ENCODE peak calls at places on chromosomes 13 and 19, in four cellular contexts. One of them, this sample, is unnamed.

GRCh38 chr13:65746522-65746921 is 1483.6 kb downstream of the PCDH9 start:
- DNase-seq in fibroblast of lung: no peak
- DNase-seq in brain microvascular endothelial cell: no peak
- DNase-seq in CD8-positive, alpha-beta memory T cell: no peak
- DNase-seq in this sample: no peak

GRCh38 chr19:41530761-41531301 is 45.1 kb upstream of the CEACAM21 start:
- DNase-seq in brain microvascular endothelial cell: no peak
- DNase-seq in CD8-positive, alpha-beta memory T cell: no peak
- DNase-seq in fibroblast of lung: no peak
- DNase-seq in this sample: no peak

GRCh38 chr19:52638601-52639000 is 446 bp upstream of the ZNF83 start:
- DNase-seq in brain microvascular endothelial cell: peak
- DNase-seq in CD8-positive, alpha-beta memory T cell: no peak
- DNase-seq in fibroblast of lung: peak
- DNase-seq in this sample: no peak

GRCh38 chr13:52851153-52851962 is 2.9 kb upstream of the PCDH8 start:
- DNase-seq in fibroblast of lung: peak
- DNase-seq in CD8-positive, alpha-beta memory T cell: no peak
- DNase-seq in brain microvascular endothelial cell: no peak
- DNase-seq in this sample: no peak

GRCh38 chr13:77038907-77039470 is 12.0 kb upstream of the FBXL3 start:
- DNase-seq in fibroblast of lung: no peak
- DNase-seq in CD8-positive, alpha-beta memory T cell: no peak
- DNase-seq in brain microvascular endothelial cell: no peak
- DNase-seq in this sample: no peak

GRCh38 chr13:76600086-76600485 is 286.1 kb downstream of the KCTD12 start:
- DNase-seq in brain microvascular endothelial cell: peak
- DNase-seq in CD8-positive, alpha-beta memory T cell: no peak
- DNase-seq in fibroblast of lung: no peak
- DNase-seq in this sample: no peak

GRCh38 chr19:58554494-58555368 is at the start of gene CHMP2A:
- DNase-seq in CD8-positive, alpha-beta memory T cell: peak
- DNase-seq in brain microvascular endothelial cell: peak
- DNase-seq in fibroblast of lung: peak
- DNase-seq in this sample: no peak

GRCh38 chr19:28324275-28325060 is 888.5 kb downstream of the UQCRFS1 start:
- DNase-seq in CD8-positive, alpha-beta memory T cell: no peak
- DNase-seq in fibroblast of lung: no peak
- DNase-seq in brain microvascular endothelial cell: no peak
- DNase-seq in this sample: no peak

GRCh38 chr19:2575734-2576481 is 100.0 kb downstream of the GADD45B start:
- DNase-seq in fibroblast of lung: no peak
- DNase-seq in CD8-positive, alpha-beta memory T cell: no peak
- DNase-seq in brain microvascular endothelial cell: peak
- DNase-seq in this sample: no peak

GRCh38 chr19:19306191-19306590 is 14.1 kb downstream of the SUGP1 start:
- DNase-seq in fibroblast of lung: no peak
- DNase-seq in CD8-positive, alpha-beta memory T cell: no peak
- DNase-seq in brain microvascular endothelial cell: no peak
- DNase-seq in this sample: no peak

GRCh38 chr13:89925107-89925506 is 1422.4 kb upstream of the MIR17HG start:
- DNase-seq in brain microvascular endothelial cell: no peak
- DNase-seq in fibroblast of lung: peak
- DNase-seq in CD8-positive, alpha-beta memory T cell: no peak
- DNase-seq in this sample: no peak

GRCh38 chr13:98371624-98372023 is 194.6 kb upstream of the RNF113B start:
- DNase-seq in CD8-positive, alpha-beta memory T cell: no peak
- DNase-seq in fibroblast of lung: no peak
- DNase-seq in brain microvascular endothelial cell: no peak
- DNase-seq in this sample: no peak

GRCh38 chr19:48543121-48543710 is 8.8 kb upstream of the SULT2B1 start:
- DNase-seq in brain microvascular endothelial cell: peak
- DNase-seq in CD8-positive, alpha-beta memory T cell: no peak
- DNase-seq in fibroblast of lung: peak
- DNase-seq in this sample: no peak

GRCh38 chr13:113327391-113327765 is 30.3 kb downstream of the LAMP1 start:
- DNase-seq in CD8-positive, alpha-beta memory T cell: no peak
- DNase-seq in fibroblast of lung: no peak
- DNase-seq in brain microvascular endothelial cell: no peak
- DNase-seq in this sample: no peak

GRCh38 chr19:36331353-36332228 is 47.4 kb downstream of the ZFP14 start:
- DNase-seq in brain microvascular endothelial cell: peak
- DNase-seq in fibroblast of lung: peak
- DNase-seq in CD8-positive, alpha-beta memory T cell: peak
- DNase-seq in this sample: peak

GRCh38 chr13:64855506-64855905 is 2374.6 kb downstream of the PCDH9 start:
- DNase-seq in fibroblast of lung: peak
- DNase-seq in brain microvascular endothelial cell: peak
- DNase-seq in CD8-positive, alpha-beta memory T cell: no peak
- DNase-seq in this sample: no peak

GRCh38 chr13:49586717-49587116 is 1.4 kb upstream of the RCBTB1 start:
- DNase-seq in CD8-positive, alpha-beta memory T cell: no peak
- DNase-seq in fibroblast of lung: no peak
- DNase-seq in brain microvascular endothelial cell: no peak
- DNase-seq in this sample: no peak
- H3K27ac ChIP-seq in CD8-positive, alpha-beta memory T cell: no peak
- H3K27ac ChIP-seq in fibroblast of lung: no peak
- H3K27ac ChIP-seq in brain microvascular endothelial cell: peak
- H3K27ac ChIP-seq in this sample: peak

DNA sequence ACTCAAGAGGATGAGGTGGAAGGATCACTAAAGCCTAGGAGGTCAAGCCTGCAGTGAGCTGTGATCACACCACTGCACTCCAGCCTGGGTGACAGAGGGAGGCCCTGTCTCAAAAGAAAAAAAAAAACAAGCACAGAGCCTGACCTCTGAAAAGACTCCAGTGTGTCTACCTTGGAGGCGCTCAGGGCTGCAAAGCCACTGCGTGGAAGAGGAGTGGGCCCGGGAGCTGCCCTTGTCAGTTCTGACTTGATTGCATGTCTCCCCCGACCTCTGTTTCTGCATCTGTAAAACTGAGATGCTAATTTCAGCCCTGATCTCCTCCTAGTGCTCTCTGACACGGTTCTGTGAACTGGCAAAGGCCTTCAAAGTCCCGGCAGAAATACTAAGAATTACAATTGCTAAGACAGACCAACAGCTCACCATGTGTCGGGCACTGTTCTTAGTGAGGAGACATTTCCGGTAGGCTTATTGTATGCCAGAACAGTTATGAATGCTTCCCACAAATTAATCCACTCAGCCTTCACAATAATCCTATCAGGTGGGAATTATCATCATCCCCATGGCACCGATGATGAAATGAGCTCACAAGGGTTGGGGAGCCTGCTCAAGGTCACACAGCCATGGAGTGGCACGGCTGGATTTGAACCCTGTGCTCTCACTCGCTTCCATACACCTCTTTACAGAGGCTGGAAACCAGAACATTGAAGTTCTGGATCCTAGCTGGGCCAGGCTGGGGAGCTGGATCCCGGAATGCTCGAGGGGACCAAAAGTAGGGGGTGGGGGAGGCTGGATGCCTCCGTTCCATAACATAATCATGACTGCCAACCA is 3.5 kb downstream of the AKT2 start:
- DNase-seq in CD8-positive, alpha-beta memory T cell: no peak
- DNase-seq in fibroblast of lung: no peak
- DNase-seq in brain microvascular endothelial cell: no peak
- DNase-seq in this sample: no peak
- H3K27ac ChIP-seq in CD8-positive, alpha-beta memory T cell: no peak
- H3K27ac ChIP-seq in fibroblast of lung: no peak
- H3K27ac ChIP-seq in brain microvascular endothelial cell: no peak
- H3K27ac ChIP-seq in this sample: peak

GRCh38 chr19:30087381-30088138 is 145.5 kb downstream of the URI1 start:
- DNase-seq in fibroblast of lung: no peak
- DNase-seq in CD8-positive, alpha-beta memory T cell: no peak
- DNase-seq in brain microvascular endothelial cell: no peak
- DNase-seq in this sample: no peak
- H3K27ac ChIP-seq in fibroblast of lung: no peak
- H3K27ac ChIP-seq in CD8-positive, alpha-beta memory T cell: no peak
- H3K27ac ChIP-seq in brain microvascular endothelial cell: no peak
- H3K27ac ChIP-seq in this sample: no peak

GRCh38 chr19:30481823-30482222 is 109.6 kb downstream of the ZNF536 start:
- DNase-seq in fibroblast of lung: no peak
- DNase-seq in CD8-positive, alpha-beta memory T cell: no peak
- DNase-seq in brain microvascular endothelial cell: no peak
- DNase-seq in this sample: no peak
- H3K27ac ChIP-seq in fibroblast of lung: no peak
- H3K27ac ChIP-seq in CD8-positive, alpha-beta memory T cell: no peak
- H3K27ac ChIP-seq in brain microvascular endothelial cell: no peak
- H3K27ac ChIP-seq in this sample: no peak

GRCh38 chr13:31199849-31200635 is at the start of gene B3GLCT:
- DNase-seq in fibroblast of lung: peak
- DNase-seq in brain microvascular endothelial cell: peak
- DNase-seq in CD8-positive, alpha-beta memory T cell: peak
- DNase-seq in this sample: peak

GRCh38 chr13:31198524-31198923 is 1.3 kb upstream of the B3GLCT start:
- DNase-seq in brain microvascular endothelial cell: no peak
- DNase-seq in fibroblast of lung: no peak
- DNase-seq in CD8-positive, alpha-beta memory T cell: no peak
- DNase-seq in this sample: no peak

GRCh38 chr13:31201341-31202024 is 1.7 kb downstream of the B3GLCT start:
- DNase-seq in CD8-positive, alpha-beta memory T cell: no peak
- DNase-seq in fibroblast of lung: peak
- DNase-seq in brain microvascular endothelial cell: peak
- DNase-seq in this sample: no peak

GRCh38 chr13:31200636-31200970 is 828 bp downstream of the B3GLCT start:
- DNase-seq in CD8-positive, alpha-beta memory T cell: peak
- DNase-seq in brain microvascular endothelial cell: peak
- DNase-seq in fibroblast of lung: peak
- DNase-seq in this sample: no peak

DNA sequence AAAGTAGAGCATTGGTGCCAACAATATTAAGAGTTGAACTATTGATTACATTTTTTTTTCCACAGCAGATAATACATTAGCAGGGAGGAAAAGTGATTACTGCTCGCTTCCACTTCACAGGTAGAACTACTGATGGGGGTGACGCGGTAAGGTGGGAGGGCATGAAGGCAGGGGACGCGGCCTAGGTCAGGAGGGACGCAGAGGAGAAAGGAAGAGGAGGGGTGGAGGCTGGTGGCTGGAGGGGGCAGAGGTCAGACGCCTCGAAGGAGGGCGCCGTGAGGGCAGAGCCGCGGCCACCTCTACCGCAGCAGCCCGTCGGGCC is 287 bp upstream of the B3GLCT start:
- DNase-seq in brain microvascular endothelial cell: no peak
- DNase-seq in fibroblast of lung: no peak
- DNase-seq in CD8-positive, alpha-beta memory T cell: no peak
- DNase-seq in this sample: no peak
- H3K27ac ChIP-seq in brain microvascular endothelial cell: peak
- H3K27ac ChIP-seq in fibroblast of lung: no peak
- H3K27ac ChIP-seq in CD8-positive, alpha-beta memory T cell: peak
- H3K27ac ChIP-seq in this sample: peak

DNA sequence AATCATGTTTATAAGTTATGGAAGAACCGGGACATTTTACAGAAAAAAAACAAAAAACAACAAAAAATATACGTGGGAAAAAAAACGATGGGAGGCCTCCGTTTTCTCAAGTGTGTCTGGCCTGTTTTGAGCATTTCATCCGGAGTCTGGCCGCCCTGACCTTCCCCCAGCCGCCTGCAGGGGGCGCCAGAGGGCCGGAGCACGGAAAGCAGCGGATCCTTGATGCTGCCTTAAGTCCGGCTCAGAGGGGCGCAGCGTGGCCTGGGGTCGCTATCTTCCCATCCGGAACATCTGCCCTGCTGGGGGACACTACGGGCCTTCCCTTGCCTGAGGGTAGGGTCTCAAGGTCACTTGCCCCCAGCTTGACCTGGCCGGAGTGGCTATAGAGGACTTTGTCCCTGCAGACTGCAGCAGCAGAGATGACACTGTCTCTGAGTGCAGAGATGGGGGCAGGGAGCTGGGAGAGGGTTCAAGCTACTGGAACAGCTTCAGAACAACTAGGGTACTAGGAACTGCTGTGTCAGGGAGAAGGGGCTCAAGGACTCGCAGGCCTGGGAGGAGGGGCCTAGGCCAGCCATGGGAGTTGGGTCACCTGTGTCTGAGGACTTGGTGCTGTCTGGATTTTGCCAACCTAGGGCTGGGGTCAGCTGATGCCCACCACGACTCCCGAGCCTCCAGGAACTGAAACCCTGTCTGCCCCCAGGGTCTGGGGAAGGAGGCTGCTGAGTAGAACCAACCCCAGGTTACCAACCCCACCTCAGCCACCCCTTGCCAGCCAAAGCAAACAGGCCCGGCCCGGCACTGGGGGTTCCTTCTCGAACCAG is 1.8 kb upstream of the APOE start:
- DNase-seq in fibroblast of lung: peak
- DNase-seq in CD8-positive, alpha-beta memory T cell: peak
- DNase-seq in brain microvascular endothelial cell: peak
- DNase-seq in this sample: no peak
- H3K27ac ChIP-seq in fibroblast of lung: no peak
- H3K27ac ChIP-seq in CD8-positive, alpha-beta memory T cell: no peak
- H3K27ac ChIP-seq in brain microvascular endothelial cell: no peak
- H3K27ac ChIP-seq in this sample: no peak

DNA sequence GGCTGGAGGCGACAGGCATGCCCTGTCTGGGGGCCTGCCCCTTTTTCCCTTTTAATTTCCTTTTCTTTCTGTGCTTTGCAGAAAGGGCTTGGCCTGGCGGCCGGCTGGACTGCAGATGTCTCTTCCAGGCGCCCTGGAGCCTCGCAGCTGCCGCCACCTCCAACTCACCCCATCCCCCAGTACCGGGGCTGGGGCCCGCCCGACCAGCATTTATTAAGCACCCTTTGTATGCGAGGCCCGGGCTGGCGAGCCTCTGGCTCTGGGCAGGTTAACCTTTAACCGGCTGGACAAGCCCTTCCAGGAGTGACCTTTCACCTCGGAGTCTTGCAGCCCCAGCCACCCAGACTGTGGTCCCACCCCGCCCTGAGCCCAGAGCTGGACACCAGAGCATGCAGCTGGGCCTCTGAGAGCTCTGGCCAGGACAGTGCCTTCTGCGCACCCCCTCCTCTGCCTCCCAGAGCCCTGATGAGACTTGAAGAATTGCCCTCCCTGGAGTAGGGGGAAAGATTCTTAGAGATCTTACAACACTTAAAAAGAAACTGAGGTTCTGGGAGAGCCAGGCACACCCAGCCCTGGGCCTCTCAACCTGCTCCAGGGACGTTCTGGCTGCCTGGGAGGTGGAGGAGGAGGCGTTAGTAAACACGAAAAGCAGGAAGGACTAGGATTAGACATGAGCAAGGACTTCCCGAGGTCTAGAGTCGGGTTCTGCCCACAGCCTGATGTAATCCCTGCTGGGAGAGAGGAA is 1.1 kb upstream of the NR2F6 start:
- DNase-seq in fibroblast of lung: peak
- DNase-seq in CD8-positive, alpha-beta memory T cell: no peak
- DNase-seq in brain microvascular endothelial cell: no peak
- DNase-seq in this sample: no peak
- H3K27ac ChIP-seq in fibroblast of lung: peak
- H3K27ac ChIP-seq in CD8-positive, alpha-beta memory T cell: peak
- H3K27ac ChIP-seq in brain microvascular endothelial cell: no peak
- H3K27ac ChIP-seq in this sample: peak

GRCh38 chr13:94798738-94799137 is 86.4 kb upstream of the SOX21 start:
- DNase-seq in brain microvascular endothelial cell: no peak
- DNase-seq in fibroblast of lung: peak
- DNase-seq in CD8-positive, alpha-beta memory T cell: no peak
- DNase-seq in this sample: no peak
- H3K27ac ChIP-seq in brain microvascular endothelial cell: no peak
- H3K27ac ChIP-seq in fibroblast of lung: no peak
- H3K27ac ChIP-seq in CD8-positive, alpha-beta memory T cell: no peak
- H3K27ac ChIP-seq in this sample: no peak